ENCODE peak calls at places on chromosomes 7 and 10, in five cellular contexts. J, F, G, T and R are unnamed samples.

GRCh38 chr10:50805981-50806622 is 66.4 kb downstream of the ASAH2B start:
- DNase-seq in J (no peak), F (no peak), G (no peak), T (no peak), R (no peak)

GRCh38 chr10:102405632-102406031 is 10.1 kb downstream of the NFKB2 start:
- DNase-seq in J (no peak), F (no peak), G (no peak), T (no peak), R (no peak)

GRCh38 chr10:47114680-47115186 is 185.3 kb upstream of the GDF10 start:
- DNase-seq in J (no peak), F (no peak), G (no peak), T (no peak), R (no peak)

GRCh38 chr7:130961128-130961601 is 227.2 kb upstream of the KLF14 start:
- DNase-seq in J (peak; percentile 76), F (no peak), G (peak; percentile 57), T (no peak), R (peak; percentile 92)

GRCh38 chr7:130386876-130387275 is 6.6 kb downstream of the CPA1 start:
- DNase-seq in J (no peak), F (no peak), G (no peak), T (no peak), R (no peak)

GRCh38 chr10:43227911-43228782 is 38.7 kb downstream of the RASGEF1A start:
- DNase-seq in J (no peak), F (peak; percentile 30), G (peak; percentile 11), T (peak; percentile 2), R (no peak)

GRCh38 chr7:5363729-5364128 is 59.9 kb downstream of the TNRC18 start:
- DNase-seq in J (no peak), F (no peak), G (no peak), T (no peak), R (no peak)

GRCh38 chr7:122689346-122690109 is 9.4 kb downstream of the RNF133 start:
- DNase-seq in J (no peak), F (no peak), G (no peak), T (no peak), R (no peak)

GRCh38 chr7:8378349-8379019 is 54.9 kb upstream of the NXPH1 start:
- DNase-seq in J (no peak), F (no peak), G (no peak), T (no peak), R (no peak)